ENCODE peak calls at places on chromosomes 11 and 22, in four cellular contexts. G, B, N and S are unnamed samples.

GRCh38 chr22:12601870-12602779 is 2925.9 kb upstream of the OR11H1 start:
- DNase-seq in G (no peak), B (peak; percentile 55), N (peak; percentile 29), S (no peak)

GRCh38 chr22:24230911-24231656 is 13.8 kb downstream of the GGT5 start:
- DNase-seq in G (peak; percentile 62), B (peak; percentile 65), N (peak; percentile 74), S (no peak)

GRCh38 chr11:72278911-72279310 is 34.9 kb upstream of the PHOX2A start:
- DNase-seq in G (no peak), B (no peak), N (no peak), S (no peak)

GRCh38 chr11:116312560-116313340 is 460.0 kb downstream of the BUD13 start:
- DNase-seq in G (no peak), B (peak; percentile 82), N (peak; percentile 82), S (no peak)

GRCh38 chr11:38089728-38090127 is 1491.7 kb upstream of the RAG2 start:
- DNase-seq in G (no peak), B (no peak), N (no peak), S (no peak)

GRCh38 chr11:84012171-84012826 is 726.1 kb upstream of the CCDC90B start:
- DNase-seq in G (no peak), B (no peak), N (no peak), S (no peak)

GRCh38 chr22:46794491-46794890 is 32.0 kb downstream of the TBC1D22A start:
- DNase-seq in G (no peak), B (no peak), N (no peak), S (no peak)

GRCh38 chr11:122711362-122711761 is 55.8 kb downstream of the UBASH3B start:
- DNase-seq in G (no peak), B (no peak), N (no peak), S (no peak)

GRCh38 chr11:66015094-66015881 is 3.5 kb downstream of the CST6 start:
- DNase-seq in G (no peak), B (peak; percentile 74), N (no peak), S (no peak)

GRCh38 chr22:40400173-40400572 is 29.8 kb downstream of the SGSM3 start:
- DNase-seq in G (peak; percentile 52), B (no peak), N (peak; percentile 52), S (no peak)

GRCh38 chr11:101129203-101129943 is at the start of gene PGR:
- DNase-seq in G (no peak), B (peak; percentile 49), N (no peak), S (peak; percentile 41)

GRCh38 chr11:134124660-134125451 is 56.0 kb downstream of the JAM3 start:
- DNase-seq in G (no peak), B (peak; percentile 70), N (peak; percentile 40), S (no peak)

GRCh38 chr11:26418391-26418790 is 86.5 kb downstream of the ANO3 start:
- DNase-seq in G (no peak), B (no peak), N (no peak), S (no peak)

GRCh38 chr11:21554284-21554683 is 638.6 kb upstream of the ANO5 start:
- DNase-seq in G (no peak), B (no peak), N (no peak), S (no peak)

GRCh38 chr11:113147249-113147648 is 167.1 kb upstream of the TTC12 start:
- DNase-seq in G (no peak), B (no peak), N (no peak), S (no peak)

GRCh38 chr22:44543781-44544181 is 45.7 kb upstream of the RTL6 start:
- DNase-seq in G (no peak), B (no peak), N (no peak), S (no peak)

GRCh38 chr22:25137577-25138525 is 61.8 kb upstream of the CRYBB3 start:
- DNase-seq in G (no peak), B (no peak), N (peak; percentile 71), S (peak; percentile 33)